ENCODE peak calls at places on chromosomes 16 and 17, in eight cellular contexts. F, U, W, H, K, B, A and I are unnamed samples.

GRCh38 chr17:75010683-75011406 is 1.6 kb upstream of the MRPL58 start:
- DNase-seq in F (peak; percentile 60), U (no peak), W (no peak), H (peak; percentile 58), K (no peak), B (peak; percentile 85), A (peak; percentile 25), I (peak; percentile 96)

GRCh38 chr17:56441331-56441730 is 152.2 kb upstream of the NOG start:
- DNase-seq in F (no peak), U (no peak), W (no peak), H (no peak), K (peak; percentile 54), B (no peak), A (peak; percentile 35), I (peak; percentile 9)

GRCh38 chr16:85153656-85154091 is 41.4 kb upstream of the CIBAR2 start:
- DNase-seq in F (no peak), U (no peak), W (no peak), H (no peak), K (no peak), B (peak; percentile 14), A (no peak), I (peak; percentile 61)

GRCh38 chr17:21089145-21089544 is 37.6 kb upstream of the DHRS7B start:
- DNase-seq in F (no peak), U (no peak), W (no peak), H (no peak), K (no peak), B (no peak), A (peak; percentile 70), I (no peak)

GRCh38 chr17:65005858-65006257 is 50.7 kb downstream of the GNA13 start:
- DNase-seq in F (no peak), U (no peak), W (no peak), H (no peak), K (no peak), B (no peak), A (no peak), I (no peak)

GRCh38 chr16:50202926-50203624 is 50.0 kb downstream of the TENT4B start:
- DNase-seq in F (peak; percentile 57), U (no peak), W (no peak), H (no peak), K (peak; percentile 89), B (no peak), A (peak; percentile 88), I (no peak)

GRCh38 chr17:80773243-80773991 is 218.2 kb upstream of the CHMP6 start:
- DNase-seq in F (no peak), U (peak; percentile 92), W (no peak), H (peak; percentile 44), K (peak; percentile 75), B (no peak), A (no peak), I (no peak)

GRCh38 chr16:83956336-83957289 is 3.6 kb downstream of the OSGIN1 start:
- DNase-seq in F (peak; percentile 86), U (peak; percentile 85), W (peak; percentile 90), H (peak; percentile 91), K (peak; percentile 90), B (peak; percentile 32), A (peak; percentile 58), I (peak; percentile 85)

GRCh38 chr17:77178586-77178985 is 37.8 kb downstream of the SEC14L1 start:
- DNase-seq in F (no peak), U (peak; percentile 67), W (no peak), H (no peak), K (no peak), B (no peak), A (no peak), I (no peak)

GRCh38 chr17:45873728-45874127 is 20.6 kb upstream of the MAPT start:
- DNase-seq in F (no peak), U (no peak), W (no peak), H (no peak), K (no peak), B (no peak), A (no peak), I (peak; percentile 19)

GRCh38 chr16:76639685-76640289 is 362.6 kb downstream of the CNTNAP4 start:
- DNase-seq in F (peak; percentile 23), U (no peak), W (no peak), H (peak; percentile 84), K (peak; percentile 43), B (peak; percentile 2), A (no peak), I (peak; percentile 67)

GRCh38 chr17:43840814-43841213 is 6.2 kb upstream of the CD300LG start:
- DNase-seq in F (no peak), U (no peak), W (no peak), H (peak; percentile 46), K (no peak), B (no peak), A (no peak), I (peak; percentile 70)

GRCh38 chr17:30104575-30105339 is 11.9 kb upstream of the NSRP1 start:
- DNase-seq in F (peak; percentile 85), U (peak; percentile 92), W (peak; percentile 67), H (peak; percentile 95), K (peak; percentile 89), B (peak; percentile 91), A (peak; percentile 68), I (peak; percentile 98)

GRCh38 chr17:75300280-75300679 is 11.0 kb upstream of the SLC25A19 start:
- DNase-seq in F (no peak), U (no peak), W (no peak), H (no peak), K (no peak), B (no peak), A (no peak), I (no peak)

GRCh38 chr16:28543072-28543471 is 4.3 kb upstream of the NUPR1 start:
- DNase-seq in F (peak; percentile 89), U (peak; percentile 41), W (no peak), H (no peak), K (no peak), B (peak; percentile 93), A (no peak), I (no peak)

GRCh38 chr17:27038676-27039075 is 255.2 kb upstream of the WSB1 start:
- DNase-seq in F (no peak), U (no peak), W (no peak), H (peak; percentile 1), K (no peak), B (peak; percentile 56), A (no peak), I (peak; percentile 75)

GRCh38 chr17:45384047-45384799 is 48.4 kb downstream of the ARHGAP27 start:
- DNase-seq in F (no peak), U (no peak), W (no peak), H (no peak), K (peak; percentile 69), B (no peak), A (no peak), I (peak; percentile 59)

GRCh38 chr16:17271687-17272086 is 199.1 kb downstream of the XYLT1 start:
- DNase-seq in F (peak; percentile 63), U (peak; percentile 63), W (no peak), H (no peak), K (peak; percentile 77), B (no peak), A (no peak), I (no peak)

GRCh38 chr17:66185842-66186241 is 6.1 kb downstream of the CEP112 start:
- DNase-seq in F (no peak), U (no peak), W (no peak), H (no peak), K (peak; percentile 14), B (no peak), A (no peak), I (no peak)

GRCh38 chr16:21645261-21645721 is 7.1 kb downstream of the IGSF6 start:
- DNase-seq in F (no peak), U (peak; percentile 39), W (no peak), H (no peak), K (no peak), B (no peak), A (no peak), I (no peak)

GRCh38 chr17:74759941-74760340 is 11.5 kb downstream of the NHERF1 start:
- DNase-seq in F (no peak), U (no peak), W (no peak), H (peak; percentile 54), K (no peak), B (no peak), A (no peak), I (peak; percentile 84)

GRCh38 chr16:19765860-19766553 is 47.9 kb downstream of the IQCK start:
- DNase-seq in F (peak; percentile 38), U (peak; percentile 93), W (peak; percentile 83), H (no peak), K (peak; percentile 70), B (no peak), A (no peak), I (no peak)

GRCh38 chr17:48609754-48610281 is 999 bp downstream of the HOXB7 start:
- DNase-seq in F (no peak), U (no peak), W (no peak), H (peak; percentile 59), K (no peak), B (no peak), A (no peak), I (no peak)

GRCh38 chr17:81941484-81942166 is 4.5 kb upstream of the PYCR1 start:
- DNase-seq in F (no peak), U (no peak), W (no peak), H (peak; percentile 75), K (no peak), B (no peak), A (no peak), I (no peak)